ENCODE peak calls at places on chromosome 15, in seven cellular contexts. F is psoas muscle, T is right lobe of liver, O is neural progenitor cell, N is ovary, I is heart left ventricle, W is body of pancreas. C is an unnamed sample.

GRCh38 chr15:47331796-47332480 is 385.4 kb upstream of the SEMA6D start:
- DNase-seq in O (no peak), I (no peak), N (peak; percentile 30), W (no peak), F (no peak), T (no peak), C (no peak)

GRCh38 chr15:43370310-43370974 is 401 bp downstream of the ZSCAN29 start:
- DNase-seq in T (peak; percentile 21), F (no peak), O (peak; percentile 80), W (no peak), I (no peak), N (peak; percentile 39), C (peak; percentile 83)

GRCh38 chr15:39581501-39582285 is 814 bp downstream of the THBS1 start:
- DNase-seq in O (peak; percentile 66), F (no peak), W (peak; percentile 87), I (peak; percentile 79), N (peak; percentile 64), T (peak; percentile 80), C (peak; percentile 87)

GRCh38 chr15:101539930-101540329 is 50.4 kb upstream of the PCSK6 start:
- DNase-seq in I (no peak), O (no peak), W (no peak), N (no peak), F (no peak), T (no peak), C (peak; percentile 65)

GRCh38 chr15:57890351-57890750 is 175.2 kb downstream of the ALDH1A2 start:
- DNase-seq in T (no peak), F (no peak), I (no peak), O (no peak), W (no peak), N (no peak), C (no peak)

GRCh38 chr15:100966997-100967396 is 47.8 kb downstream of the LRRK1 start:
- DNase-seq in W (no peak), I (no peak), F (no peak), T (no peak), N (no peak), O (no peak), C (no peak)

GRCh38 chr15:50977157-50977556 is 68.7 kb downstream of the AP4E1 start:
- DNase-seq in W (no peak), O (no peak), T (no peak), I (no peak), N (no peak), F (no peak), C (no peak)

GRCh38 chr15:100783296-100783695 is 96.3 kb upstream of the ALDH1A3 start:
- DNase-seq in W (no peak), F (no peak), O (peak; percentile 1), I (no peak), T (no peak), N (no peak), C (peak; percentile 64)

GRCh38 chr15:85623648-85624047 is 171.1 kb downstream of the KLHL25 start:
- DNase-seq in T (no peak), W (no peak), I (no peak), F (no peak), O (no peak), N (no peak), C (no peak)

GRCh38 chr15:100601158-100601557 is 826 bp downstream of the LINS1 start:
- DNase-seq in T (peak; percentile 23), O (peak; percentile 8), I (no peak), W (no peak), N (no peak), F (no peak), C (no peak)

GRCh38 chr15:101129851-101130250 is 122.0 kb downstream of the CHSY1 start:
- DNase-seq in I (no peak), W (no peak), N (no peak), T (no peak), O (no peak), F (no peak), C (no peak)

GRCh38 chr15:85010472-85011209 is 29.0 kb downstream of the PDE8A start:
- DNase-seq in O (peak; percentile 35), I (no peak), W (no peak), N (no peak), F (no peak), T (no peak), C (no peak)

GRCh38 chr15:68218847-68219798 is 10.4 kb downstream of the CLN6 start:
- DNase-seq in I (no peak), W (no peak), N (no peak), T (no peak), O (no peak), F (no peak), C (no peak)

GRCh38 chr15:61511089-61511488 is 282.0 kb upstream of the RORA start:
- DNase-seq in O (no peak), N (no peak), W (no peak), T (no peak), I (no peak), F (no peak), C (no peak)

GRCh38 chr15:50854594-50855490 is 53.6 kb upstream of the AP4E1 start:
- DNase-seq in N (no peak), O (no peak), W (no peak), I (no peak), T (no peak), F (no peak), C (no peak)

GRCh38 chr15:72838311-72838731 is 54.8 kb upstream of the ADPGK start:
- DNase-seq in T (no peak), O (no peak), N (peak; percentile 27), F (peak; percentile 55), W (no peak), I (no peak), C (no peak)

GRCh38 chr15:100125627-100126231 is 216.0 kb downstream of the ADAMTS17 start:
- DNase-seq in I (no peak), W (peak; percentile 35), N (peak; percentile 88), T (no peak), O (no peak), F (peak; percentile 80), C (no peak)

GRCh38 chr15:70528270-70528706 is 235.1 kb downstream of the UACA start:
- DNase-seq in T (no peak), O (no peak), F (no peak), I (no peak), N (no peak), W (no peak), C (no peak)

GRCh38 chr15:43792761-43793493 is 807 bp downstream of the SERF2 start:
- DNase-seq in W (peak; percentile 44), F (peak; percentile 54), N (no peak), I (no peak), O (peak; percentile 33), T (peak; percentile 60), C (no peak)

GRCh38 chr15:69450968-69451695 is 1.5 kb upstream of the RPLP1 start:
- DNase-seq in I (no peak), N (peak; percentile 26), T (peak; percentile 45), W (no peak), O (no peak), F (no peak), C (peak; percentile 56)

GRCh38 chr15:58441376-58442070 is 9.7 kb downstream of the LIPC start:
- DNase-seq in I (no peak), N (no peak), T (no peak), F (no peak), O (no peak), W (no peak), C (peak; percentile 89)

GRCh38 chr15:48888836-48889235 is 10.9 kb downstream of the EID1 start:
- DNase-seq in O (no peak), F (no peak), I (no peak), N (no peak), W (no peak), T (no peak), C (no peak)

GRCh38 chr15:51681303-51681963 is at the start of gene SCG3:
- DNase-seq in T (peak; percentile 76), O (peak; percentile 97), N (peak; percentile 76), I (peak; percentile 87), W (peak; percentile 80), F (peak; percentile 70), C (peak; percentile 32)

DNA sequence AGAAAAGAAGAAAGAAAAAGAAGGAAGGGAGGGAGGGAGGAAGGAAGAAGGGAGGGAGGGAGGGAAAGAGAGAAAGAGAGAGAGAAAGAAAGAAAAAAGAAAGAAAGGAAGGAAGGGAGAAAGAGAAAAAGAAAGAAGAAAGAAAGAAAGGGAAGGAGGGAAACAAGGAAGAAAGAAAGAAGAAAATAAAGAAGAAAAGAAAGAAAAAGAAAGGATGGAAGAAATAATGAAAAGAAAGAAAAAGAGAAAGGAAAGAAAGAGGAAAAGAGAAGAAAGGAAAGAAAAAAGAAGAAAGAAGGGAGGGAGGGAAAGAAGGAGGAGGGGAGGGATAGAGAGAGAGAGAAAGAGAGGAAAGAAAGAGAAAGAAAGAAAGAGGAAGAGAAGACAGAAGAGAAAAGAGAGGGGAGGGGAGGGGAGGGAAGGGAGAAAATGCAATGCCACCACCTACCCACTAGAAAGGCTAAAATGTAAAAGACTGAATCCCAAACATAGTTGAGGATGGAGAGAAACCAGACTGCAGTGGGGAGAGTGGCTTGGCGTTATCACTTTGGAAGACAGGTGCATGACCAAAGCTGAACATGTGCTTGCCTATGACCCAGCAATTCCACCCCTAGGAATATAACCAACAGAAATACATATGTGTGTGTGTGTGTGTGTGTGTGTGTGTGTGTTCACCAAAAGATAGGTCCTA is 66.9 kb upstream of the KLF13 start:
- DNase-seq in N (no peak), I (no peak), W (no peak), O (no peak), F (no peak), T (no peak), C (no peak)
- TF ChIP-seq CTCF in N (no peak), I (no peak), W (no peak), O (no peak), F (no peak), T (no peak), C (no peak)

GRCh38 chr15:41564960-41565502 is 6.0 kb downstream of the TYRO3 start:
- DNase-seq in W (no peak), I (no peak), T (no peak), O (no peak), N (no peak), F (no peak), C (no peak)
- H3K4me1 ChIP-seq in W (peaks cover 14% of the 10 kb centered on the region), I (peaks cover 3% of the 10 kb centered on the region), T (no peaks in the 10 kb centered on the region), O (peaks cover 90% of the 10 kb centered on the region), N (peaks cover 44% of the 10 kb centered on the region), F (no peaks in the 10 kb centered on the region), C (peaks cover 14% of the 10 kb centered on the region)

GRCh38 chr15:79451361-79451999 is 19.3 kb downstream of the MINAR1 start:
- DNase-seq in W (no peak), F (no peak), I (no peak), N (no peak), T (no peak), O (peak; percentile 52), C (peak; percentile 63)

GRCh38 chr15:79447060-79447459 is 14.9 kb downstream of the MINAR1 start:
- DNase-seq in F (no peak), I (no peak), T (no peak), W (no peak), N (no peak), O (no peak), C (no peak)

GRCh38 chr15:79452244-79453051 is 20.3 kb downstream of the MINAR1 start:
- DNase-seq in F (no peak), N (no peak), T (no peak), O (no peak), I (no peak), W (no peak), C (no peak)

GRCh38 chr15:79453446-79453845 is 21.3 kb downstream of the MINAR1 start:
- DNase-seq in F (no peak), O (no peak), N (no peak), T (no peak), W (no peak), I (no peak), C (no peak)

GRCh38 chr15:79450648-79451047 is 18.5 kb downstream of the MINAR1 start:
- DNase-seq in T (no peak), I (no peak), W (no peak), F (no peak), N (no peak), O (peak; percentile 31), C (peak; percentile 77)
- TF ChIP-seq CTCF in T (peak; percentile 23), I (no peak), W (no peak), F (no peak), N (no peak), O (peak; percentile 52), C (peak; percentile 51)

GRCh38 chr15:77022646-77023575 is 28.0 kb downstream of the PSTPIP1 start:
- DNase-seq in W (no peak), O (no peak), N (no peak), T (peak; percentile 19), F (no peak), I (peak; percentile 54), C (peak; percentile 73)
- H3K4me1 ChIP-seq in W (peaks cover 9% of the 10 kb centered on the region), O (no peaks in the 10 kb centered on the region), N (no peaks in the 10 kb centered on the region), T (no peaks in the 10 kb centered on the region), F (no peaks in the 10 kb centered on the region), I (no peaks in the 10 kb centered on the region), C (peaks cover 10% of the 10 kb centered on the region)